ENCODE peak calls at places on chromosomes 7 and 10, in seven cellular contexts. W is brain microvascular endothelial cell; I is type B pancreatic cell; Q is neural progenitor cell; Z is CD4-positive, alpha-beta T cell; Y is NB4; T is GM13976. L is an unnamed sample.

GRCh38 chr10:86203162-86203905 is 163.3 kb downstream of the GRID1 start:
- DNase-seq in Y (peak), T (peak), Q (peak), I (no peak), W (peak), Z (no peak), L (peak)

GRCh38 chr7:27182861-27183681 is 2.0 kb downstream of the HOXA11 start:
- DNase-seq in I (peak), Q (peak), Z (no peak), Y (peak), W (no peak), T (no peak), L (peak)

GRCh38 chr7:27697861-27698430 is 35.3 kb upstream of the HIBADH start:
- DNase-seq in T (peak), W (no peak), Y (peak), I (no peak), Z (no peak), Q (no peak), L (no peak)

GRCh38 chr10:111360260-111360925 is 283.6 kb downstream of the ADRA2A start:
- DNase-seq in I (no peak), T (no peak), Q (peak), W (no peak), Z (no peak), Y (peak), L (peak)

GRCh38 chr10:66842867-66843266 is 83.0 kb upstream of the LRRTM3 start:
- DNase-seq in W (no peak), Y (no peak), Z (no peak), Q (no peak), T (no peak), I (no peak), L (no peak)

GRCh38 chr10:13775786-13776780 is 189.3 kb downstream of the PRPF18 start:
- DNase-seq in W (peak), Y (no peak), Z (no peak), T (no peak), Q (no peak), I (no peak), L (no peak)

GRCh38 chr7:54841772-54842707 is 83.0 kb upstream of the SEC61G start:
- DNase-seq in Q (peak), Z (no peak), T (no peak), I (no peak), Y (peak), W (peak), L (no peak)

GRCh38 chr10:88849224-88849623 is 2.4 kb downstream of the ANKRD22 start:
- DNase-seq in I (no peak), Z (no peak), Q (no peak), T (no peak), W (peak), Y (peak), L (no peak)

GRCh38 chr7:73557397-73558257 is at the start of gene BCL7B:
- DNase-seq in I (peak), Z (peak), W (peak), Y (peak), T (peak), Q (peak), L (peak)

GRCh38 chr10:73253226-73253557 is 748 bp upstream of the MRPS16 start:
- DNase-seq in T (peak), W (no peak), Q (peak), Y (peak), I (no peak), Z (no peak), L (no peak)

GRCh38 chr10:87844837-87845623 is 18.3 kb downstream of the KLLN start:
- DNase-seq in T (no peak), Z (no peak), W (peak), I (no peak), Q (no peak), Y (no peak), L (no peak)

GRCh38 chr7:38274493-38274892 is 1.1 kb upstream of the TARP start:
- DNase-seq in Y (peak), T (no peak), Q (no peak), W (peak), I (no peak), Z (no peak), L (no peak)

GRCh38 chr7:134696261-134696660 is 49.6 kb downstream of the BPGM start:
- DNase-seq in Z (no peak), Q (no peak), T (no peak), W (no peak), Y (no peak), I (no peak), L (no peak)

GRCh38 chr7:154463794-154464193 is 411.6 kb downstream of the DPP6 start:
- DNase-seq in T (no peak), Q (no peak), Z (no peak), Y (no peak), I (no peak), W (no peak), L (no peak)

GRCh38 chr10:103481974-103482531 is 3.0 kb upstream of the CALHM3 start:
- DNase-seq in Y (peak), Q (peak), I (no peak), T (peak), Z (no peak), W (peak), L (no peak)

GRCh38 chr10:84226616-84227015 is 1.3 kb upstream of the LRIT2 start:
- DNase-seq in I (no peak), Q (peak), W (no peak), Y (no peak), T (no peak), Z (no peak), L (no peak)
- TF ChIP-seq CTCF in I (no peak), Q (no peak), W (no peak), Y (no peak), T (no peak), Z (no peak), L (no peak)

GRCh38 chr7:131546126-131546525 is 10.3 kb downstream of the PODXL start:
- DNase-seq in I (no peak), Y (no peak), W (no peak), Z (no peak), Q (no peak), T (no peak), L (no peak)

GRCh38 chr7:131544021-131544420 is 12.4 kb downstream of the PODXL start:
- DNase-seq in W (no peak), T (no peak), Y (no peak), Z (no peak), Q (no peak), I (no peak), L (no peak)

GRCh38 chr7:131543298-131543697 is 13.1 kb downstream of the PODXL start:
- DNase-seq in T (no peak), Z (no peak), I (no peak), Q (no peak), Y (no peak), W (no peak), L (no peak)

GRCh38 chr7:131546583-131547111 is 9.8 kb downstream of the PODXL start:
- DNase-seq in Q (peak), Y (peak), I (no peak), T (peak), Z (no peak), W (no peak), L (no peak)

GRCh38 chr7:131544449-131545425 is 11.7 kb downstream of the PODXL start:
- DNase-seq in Q (no peak), W (peak), T (peak), I (no peak), Z (no peak), Y (peak), L (no peak)
- TF ChIP-seq CTCF in Q (no peak), W (peak), T (peak), I (no peak), Z (no peak), Y (peak), L (no peak)

GRCh38 chr7:44200699-44201461 is at the start of gene YKT6:
- DNase-seq in Y (peak), I (peak), T (peak), Q (peak), W (peak), Z (peak), L (peak)
- TF ChIP-seq CTCF in Y (peak), I (peak), T (peak), Q (peak), W (peak), Z (peak), L (peak)

DNA sequence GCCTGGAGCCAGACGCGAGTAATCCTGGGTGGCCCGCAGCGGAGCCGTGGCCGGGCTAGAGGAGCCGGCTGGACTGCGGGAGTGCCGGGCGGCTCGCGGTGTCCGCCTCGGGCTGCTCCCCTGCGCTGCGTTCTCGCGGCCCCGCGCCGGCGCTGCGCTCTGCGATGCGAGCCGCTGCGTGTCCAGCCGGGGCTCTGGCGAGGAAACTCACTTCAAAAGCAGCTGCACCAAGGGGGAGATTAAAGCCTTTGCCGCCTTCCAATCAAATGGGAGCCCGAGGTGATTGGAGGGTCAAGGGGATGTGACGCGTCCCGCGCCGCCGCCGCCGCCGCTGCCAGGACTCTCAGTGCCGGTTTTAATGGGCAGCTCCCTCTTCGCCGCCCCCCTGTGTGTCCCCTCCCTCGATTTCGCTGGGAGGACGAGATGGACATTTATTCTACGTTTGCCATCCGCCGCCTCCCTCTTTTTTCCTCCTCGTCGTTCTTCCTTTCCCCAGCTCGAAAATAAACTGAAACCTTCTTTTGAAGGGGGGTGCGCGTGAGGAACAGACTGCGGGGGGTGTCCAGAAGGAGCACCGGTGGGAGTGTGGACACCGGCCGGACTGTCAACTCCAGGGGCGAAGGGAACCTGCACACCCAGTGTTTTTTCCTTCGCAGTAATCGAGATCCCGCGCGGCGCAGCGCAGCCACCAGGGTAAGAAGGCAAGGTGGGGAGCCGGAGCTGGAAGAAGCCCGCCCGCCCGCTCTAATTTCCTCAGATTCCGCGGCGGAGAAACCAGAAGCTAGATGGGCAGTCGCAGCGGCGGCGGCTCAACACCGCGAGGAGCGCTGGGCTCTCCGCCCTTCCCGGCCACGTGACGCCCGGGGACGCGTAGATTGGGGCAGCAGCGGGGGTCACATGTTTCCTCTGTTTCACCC is at the start of gene ZNF503:
- DNase-seq in W (peak), I (peak), Z (no peak), Y (peak), Q (peak), T (peak), L (peak)
- TF ChIP-seq CTCF in W (peak), I (peak), Z (no peak), Y (no peak), Q (peak), T (no peak), L (peak)

DNA sequence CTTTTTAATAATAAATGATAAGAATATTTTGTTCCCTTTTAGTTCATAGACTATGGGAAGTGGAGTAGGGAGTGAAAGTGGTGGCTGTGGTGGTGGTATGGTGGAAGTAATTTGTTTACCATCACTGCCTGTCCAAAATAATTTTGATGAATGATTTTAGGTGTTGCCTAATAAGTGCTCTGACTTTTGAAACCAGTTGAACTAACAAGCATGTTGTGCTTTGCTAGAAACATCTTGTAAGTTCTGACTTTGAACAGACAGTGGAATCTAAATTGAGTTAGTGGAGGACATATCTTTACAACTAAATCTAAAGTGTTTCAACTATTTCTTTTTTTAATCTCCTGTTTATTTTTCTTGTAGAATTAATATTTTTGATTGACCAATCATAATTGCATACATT is 49.7 kb downstream of the ZEB1 start:
- DNase-seq in I (no peak), Q (no peak), Z (no peak), T (no peak), W (no peak), Y (no peak), L (no peak)
- TF ChIP-seq CTCF in I (no peak), Q (no peak), Z (no peak), T (no peak), W (no peak), Y (no peak), L (no peak)

GRCh38 chr10:69849790-69850189 is 48.1 kb downstream of the COL13A1 start:
- DNase-seq in I (no peak), T (no peak), Q (no peak), W (no peak), Z (no peak), Y (no peak), L (no peak)
- TF ChIP-seq CTCF in I (no peak), T (no peak), Q (no peak), W (no peak), Z (no peak), Y (no peak), L (no peak)

GRCh38 chr7:31476073-31476745 is 37.7 kb upstream of the ITPRID1 start:
- DNase-seq in Y (no peak), I (no peak), Z (no peak), T (no peak), W (no peak), Q (no peak), L (no peak)
- TF ChIP-seq CTCF in Y (peak), I (no peak), Z (no peak), T (no peak), W (peak), Q (no peak), L (no peak)

GRCh38 chr7:22296916-22297315 is 60.0 kb downstream of the RAPGEF5 start:
- DNase-seq in Y (no peak), I (no peak), Q (no peak), Z (no peak), T (no peak), W (no peak), L (no peak)
- TF ChIP-seq CTCF in Y (no peak), I (no peak), Q (no peak), Z (no peak), T (peak), W (peak), L (no peak)

DNA sequence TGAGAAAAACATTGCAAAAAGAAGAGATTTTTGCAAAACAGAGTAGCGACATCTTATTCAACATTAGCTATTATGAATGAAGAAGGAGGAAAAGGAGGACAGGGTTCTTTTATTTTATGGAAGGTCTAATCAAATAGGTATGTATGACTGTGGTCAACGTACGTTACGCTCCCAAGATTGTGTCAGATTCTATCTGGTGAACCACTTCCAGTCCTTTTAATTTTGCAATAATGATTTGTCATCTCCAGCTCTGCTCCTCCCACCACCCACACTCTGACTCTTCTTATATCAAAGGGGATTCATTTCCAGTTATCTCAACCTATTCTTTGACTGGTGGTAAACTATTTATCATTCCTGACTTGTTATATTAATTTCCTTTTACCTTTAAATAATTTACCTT is 259.9 kb downstream of the CACNA2D1 start:
- DNase-seq in Q (no peak), Z (no peak), W (peak), I (no peak), T (no peak), Y (peak), L (no peak)
- TF ChIP-seq CTCF in Q (no peak), Z (no peak), W (no peak), I (no peak), T (no peak), Y (no peak), L (no peak)